ENCODE peak calls at places on chromosomes 5 and 9, in seven cellular contexts. J, S, V, R, M, N and Y are unnamed samples.

GRCh38 chr9:76373173-76373771 is 21.0 kb downstream of the RFK start:
- DNase-seq in V (peak), M (no peak), N (peak), J (peak), S (peak), R (no peak), Y (peak)

GRCh38 chr9:36922548-36922947 is 111.5 kb downstream of the PAX5 start:
- DNase-seq in S (peak), N (no peak), R (no peak), V (no peak), J (no peak), M (peak), Y (no peak)

GRCh38 chr5:7927466-7928375 is 58.8 kb downstream of the MTRR start:
- DNase-seq in V (no peak), R (peak), J (peak), M (peak), S (peak), N (no peak), Y (peak)

GRCh38 chr9:27377811-27378345 is 80.9 kb upstream of the EQTN start:
- DNase-seq in R (no peak), V (no peak), J (no peak), M (no peak), N (no peak), S (no peak), Y (no peak)

GRCh38 chr5:172293054-172293744 is 9.6 kb upstream of the UBTD2 start:
- DNase-seq in N (peak), J (peak), V (no peak), S (peak), R (peak), M (peak), Y (peak)

GRCh38 chr5:133421394-133421793 is 190.9 kb downstream of the FSTL4 start:
- DNase-seq in J (no peak), S (peak), N (no peak), M (peak), R (peak), V (no peak), Y (peak)

GRCh38 chr5:34749431-34749872 is 89.5 kb upstream of the TTC23L start:
- DNase-seq in M (no peak), N (no peak), S (peak), V (no peak), R (no peak), J (no peak), Y (peak)

GRCh38 chr9:96241391-96241809 is 60.6 kb downstream of the HSD17B3 start:
- DNase-seq in N (no peak), J (no peak), V (no peak), R (no peak), S (no peak), M (peak), Y (peak)

GRCh38 chr5:82147860-82148573 is 130.1 kb downstream of the RPS23 start:
- DNase-seq in M (no peak), N (no peak), S (peak), J (no peak), V (no peak), R (no peak), Y (peak)

GRCh38 chr5:53170748-53171349 is 61.3 kb upstream of the MOCS2 start:
- DNase-seq in V (no peak), R (no peak), M (peak), N (no peak), S (peak), J (no peak), Y (peak)

GRCh38 chr9:93621922-93622321 is 45.5 kb downstream of the PHF2 start:
- DNase-seq in R (no peak), M (no peak), N (no peak), J (no peak), V (no peak), S (no peak), Y (no peak)

GRCh38 chr5:134451618-134452505 is 40.2 kb upstream of the CDKN2AIPNL start:
- DNase-seq in J (no peak), N (peak), S (peak), R (no peak), V (no peak), M (peak), Y (peak)

GRCh38 chr9:73269430-73270101 is 117.9 kb downstream of the ANXA1 start:
- DNase-seq in V (no peak), M (peak), R (no peak), J (no peak), N (no peak), S (peak), Y (peak)

GRCh38 chr9:20447291-20447690 is 175.0 kb downstream of the MLLT3 start:
- DNase-seq in M (no peak), J (no peak), V (no peak), S (no peak), R (no peak), N (no peak), Y (peak)

GRCh38 chr9:19371942-19372341 is 8.1 kb downstream of the RPS6 start:
- DNase-seq in J (no peak), V (no peak), M (peak), S (no peak), N (no peak), R (no peak), Y (no peak)

DNA sequence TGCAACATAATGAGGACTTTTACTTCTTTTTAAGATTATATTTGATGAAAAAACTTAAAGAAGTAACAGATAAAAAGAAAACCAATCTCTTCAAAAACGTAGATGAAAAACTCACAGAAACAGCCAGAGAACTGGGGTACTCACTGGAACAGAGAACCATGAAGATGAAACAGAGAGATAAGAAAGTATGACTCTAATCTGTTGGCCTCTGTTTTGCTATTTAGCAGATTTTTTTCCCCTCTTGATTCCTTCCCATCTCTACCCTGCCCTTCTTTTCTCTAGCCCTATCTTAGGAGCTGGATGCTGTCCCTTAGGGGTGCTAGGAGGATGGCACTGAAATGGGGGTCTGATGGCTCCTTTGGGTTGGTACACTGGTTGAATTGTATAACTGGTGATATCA is 97.5 kb upstream of the FREM1 start:
- DNase-seq in R (no peak), M (no peak), V (no peak), N (no peak), J (no peak), S (no peak), Y (no peak)
- TF ChIP-seq CTCF in R (no peak), M (no peak), V (no peak), N (no peak), J (no peak), S (no peak), Y (no peak)

GRCh38 chr9:105930007-105930627 is 235.8 kb downstream of the TMEM38B start:
- DNase-seq in R (no peak), V (no peak), S (no peak), J (peak), N (no peak), M (no peak), Y (peak)

GRCh38 chr9:105932276-105932675 is 237.9 kb downstream of the TMEM38B start:
- DNase-seq in V (no peak), S (no peak), J (no peak), R (no peak), M (no peak), N (no peak), Y (no peak)
- H3K4me3 ChIP-seq in V (no peak), S (no peak), J (no peak), R (no peak), M (no peak), N (no peak), Y (no peak)

GRCh38 chr5:61332891-61333350 is 863 bp downstream of the ZSWIM6 start:
- DNase-seq in V (peak), R (peak), M (peak), J (no peak), N (peak), S (peak), Y (peak)

GRCh38 chr5:61334224-61335196 is 2.5 kb downstream of the ZSWIM6 start:
- DNase-seq in S (peak), M (peak), R (no peak), J (no peak), N (no peak), V (no peak), Y (peak)

GRCh38 chr5:61331407-61332368 is at the start of gene ZSWIM6:
- DNase-seq in R (peak), N (peak), J (peak), V (peak), M (peak), S (peak), Y (peak)

GRCh38 chr5:61332369-61332745 is 299 bp downstream of the ZSWIM6 start:
- DNase-seq in S (no peak), V (peak), R (peak), N (peak), J (peak), M (no peak), Y (peak)

DNA sequence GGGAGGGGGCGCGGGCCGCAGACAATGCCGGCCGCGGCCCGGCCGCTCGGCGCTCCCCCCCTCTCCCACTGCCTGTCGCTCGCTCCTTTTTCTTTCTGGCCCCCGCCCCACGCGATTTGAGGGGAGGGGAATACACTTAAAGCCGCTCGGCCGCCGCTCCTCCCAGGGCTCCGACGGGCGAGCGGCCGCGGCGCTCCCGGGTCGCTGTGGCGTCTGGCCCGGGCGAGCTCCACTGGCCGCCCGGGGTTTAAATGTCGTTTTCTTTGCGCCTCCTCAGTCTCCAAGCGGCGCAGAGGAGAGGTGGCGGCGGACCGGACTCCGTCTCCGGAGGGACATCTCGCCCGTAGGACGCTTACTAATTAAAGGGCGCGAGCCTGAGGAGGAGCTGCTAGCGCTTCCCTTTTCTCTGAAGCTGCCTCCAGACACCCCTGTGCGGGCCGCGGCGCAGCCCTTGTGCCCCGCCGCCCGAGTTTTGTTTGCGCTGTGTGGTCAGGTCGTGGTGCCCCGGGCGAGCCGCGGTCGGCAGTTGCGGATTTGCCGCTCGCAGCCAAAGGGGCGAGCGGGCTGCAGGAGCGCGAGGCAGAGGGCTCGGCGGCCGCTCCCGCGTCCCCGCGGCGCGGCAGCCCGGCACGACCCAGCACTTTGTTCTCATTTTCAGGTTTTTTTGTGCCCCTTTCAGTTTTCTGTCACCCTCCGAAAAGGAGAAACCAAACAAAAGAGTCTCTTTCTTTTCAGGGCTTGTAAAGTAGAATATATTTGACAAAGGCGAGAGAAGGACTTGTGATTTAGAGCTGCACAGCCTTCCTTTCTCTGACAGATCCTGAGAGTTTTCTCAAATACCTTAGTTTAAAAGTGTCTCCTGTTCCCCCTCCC is 1.5 kb downstream of the ZSWIM6 start:
- DNase-seq in N (peak), J (peak), S (peak), R (no peak), V (peak), M (peak), Y (peak)
- TF ChIP-seq CTCF in N (no peak), J (no peak), S (no peak), R (no peak), V (no peak), M (no peak), Y (no peak)

DNA sequence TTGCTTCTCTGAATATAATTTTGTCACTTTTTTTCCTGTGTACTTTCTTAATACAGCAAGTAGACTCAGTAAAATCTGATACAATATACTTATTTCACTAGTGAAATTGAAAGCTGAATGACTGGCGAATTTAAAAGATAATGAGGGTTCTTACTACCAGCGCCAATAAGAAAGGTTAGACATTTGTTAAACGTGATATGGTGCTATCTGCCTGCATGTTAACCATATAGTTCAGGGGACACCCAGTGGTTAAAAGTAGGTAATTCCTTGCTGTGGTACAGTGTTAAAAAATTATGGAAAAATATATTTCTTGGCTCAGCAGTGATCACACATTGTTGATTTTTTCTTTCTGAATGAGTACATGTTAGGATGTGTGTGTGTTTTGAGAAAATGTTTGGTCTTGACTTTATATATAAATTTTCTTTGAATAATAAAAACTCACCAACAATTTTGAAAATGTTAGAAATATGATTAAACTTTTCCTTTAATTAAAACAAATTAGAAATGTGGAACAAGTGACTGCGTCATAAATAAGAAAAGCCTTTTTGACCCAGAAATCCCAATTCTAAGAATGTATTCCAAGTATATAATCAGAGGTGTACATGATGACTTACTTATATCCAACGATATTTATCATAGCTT is 25.8 kb downstream of the CAST start:
- DNase-seq in V (no peak), R (no peak), N (no peak), J (no peak), S (peak), M (peak), Y (peak)
- H3K4me3 ChIP-seq in V (no peak), R (no peak), N (peak), J (peak), S (no peak), M (peak), Y (no peak)

GRCh38 chr5:93609756-93610155 is 26.7 kb downstream of the NR2F1 start:
- DNase-seq in R (no peak), N (no peak), S (no peak), J (no peak), V (no peak), M (no peak), Y (no peak)

GRCh38 chr5:93604119-93604963 is 21.3 kb downstream of the NR2F1 start:
- DNase-seq in M (no peak), R (peak), V (peak), N (no peak), S (peak), J (no peak), Y (peak)

GRCh38 chr5:93610581-93611167 is 27.7 kb downstream of the NR2F1 start:
- DNase-seq in J (no peak), R (no peak), V (no peak), N (no peak), S (no peak), M (no peak), Y (no peak)

GRCh38 chr5:93606384-93606752 is 23.3 kb downstream of the NR2F1 start:
- DNase-seq in S (no peak), R (no peak), V (no peak), M (no peak), J (no peak), N (no peak), Y (no peak)

GRCh38 chr5:93607367-93608258 is 24.6 kb downstream of the NR2F1 start:
- DNase-seq in M (peak), R (peak), N (no peak), S (peak), V (no peak), J (no peak), Y (peak)
- TF ChIP-seq CTCF in M (peak), R (peak), N (peak), S (peak), V (no peak), J (no peak), Y (peak)

DNA sequence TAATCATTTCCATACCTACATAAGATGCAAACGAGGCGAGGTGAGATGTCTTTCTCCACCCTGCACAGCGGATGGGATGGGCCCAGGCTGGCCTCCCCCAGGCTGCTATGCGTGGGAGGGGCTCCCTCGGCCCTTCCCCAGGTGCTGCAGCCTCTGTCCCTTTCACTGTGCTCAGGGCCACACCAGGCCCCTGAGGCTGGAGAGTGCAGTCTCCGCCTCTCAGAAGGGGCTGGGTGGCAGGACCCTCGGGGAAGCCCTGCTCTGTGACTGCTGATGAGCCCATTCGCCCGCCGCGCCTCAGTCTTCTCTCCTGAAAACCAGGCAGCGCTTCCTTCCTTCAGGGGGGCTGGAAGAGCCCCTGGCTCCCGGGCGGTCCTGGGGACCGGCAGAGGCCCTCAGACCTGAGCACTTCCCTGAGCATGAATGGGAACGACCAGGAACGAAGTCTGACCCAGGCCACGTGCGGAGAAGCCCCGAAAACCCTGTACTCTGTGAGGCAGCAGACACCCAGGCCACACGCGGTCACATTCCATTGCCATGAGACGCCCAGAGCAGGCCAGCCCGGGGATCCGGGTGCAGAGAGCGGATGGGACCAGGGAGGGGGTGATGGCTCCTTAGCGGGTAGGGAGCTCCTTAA is 21.9 kb upstream of the NOTCH1 start:
- DNase-seq in S (peak), R (no peak), V (no peak), N (peak), J (peak), M (peak), Y (peak)
- H3K4me3 ChIP-seq in S (no peak), R (no peak), V (no peak), N (no peak), J (no peak), M (no peak), Y (no peak)